ENCODE peak calls at places on chromosomes 2 and 18, in eight cellular contexts. One of them, this sample, is unnamed.

GRCh38 chr2:120245933-120246332 is 6.7 kb upstream of the RALB start:
- DNase-seq in fibroblast of villous mesenchyme: no peak
- DNase-seq in NCI-H2081: no peak
- DNase-seq in skeletal muscle cell: no peak
- DNase-seq in LoVo: peak
- DNase-seq in HS-5: no peak
- DNase-seq in left ventricle myocardium superior: no peak
- DNase-seq in putamen: no peak
- DNase-seq in this sample: no peak

GRCh38 chr2:240992572-240993291 is 5.7 kb upstream of the SNED1 start:
- DNase-seq in fibroblast of villous mesenchyme: no peak
- DNase-seq in HS-5: no peak
- DNase-seq in left ventricle myocardium superior: no peak
- DNase-seq in putamen: no peak
- DNase-seq in LoVo: no peak
- DNase-seq in skeletal muscle cell: no peak
- DNase-seq in NCI-H2081: no peak
- DNase-seq in this sample: no peak

GRCh38 chr18:35466334-35466733 is 31.4 kb downstream of the INO80C start:
- DNase-seq in left ventricle myocardium superior: no peak
- DNase-seq in LoVo: no peak
- DNase-seq in skeletal muscle cell: no peak
- DNase-seq in fibroblast of villous mesenchyme: no peak
- DNase-seq in putamen: no peak
- DNase-seq in NCI-H2081: no peak
- DNase-seq in HS-5: no peak
- DNase-seq in this sample: no peak

GRCh38 chr18:61833387-61833786 is 59.4 kb downstream of the RNF152 start:
- DNase-seq in fibroblast of villous mesenchyme: peak
- DNase-seq in LoVo: no peak
- DNase-seq in HS-5: no peak
- DNase-seq in putamen: no peak
- DNase-seq in left ventricle myocardium superior: no peak
- DNase-seq in NCI-H2081: no peak
- DNase-seq in skeletal muscle cell: no peak
- DNase-seq in this sample: no peak

GRCh38 chr2:231123362-231123898 is 1.4 kb downstream of the HTR2B start:
- DNase-seq in left ventricle myocardium superior: no peak
- DNase-seq in NCI-H2081: no peak
- DNase-seq in LoVo: no peak
- DNase-seq in HS-5: no peak
- DNase-seq in fibroblast of villous mesenchyme: peak
- DNase-seq in skeletal muscle cell: no peak
- DNase-seq in putamen: no peak
- DNase-seq in this sample: peak

GRCh38 chr18:68394705-68395104 is 320.2 kb downstream of the TMX3 start:
- DNase-seq in fibroblast of villous mesenchyme: peak
- DNase-seq in HS-5: no peak
- DNase-seq in skeletal muscle cell: no peak
- DNase-seq in left ventricle myocardium superior: no peak
- DNase-seq in LoVo: no peak
- DNase-seq in NCI-H2081: no peak
- DNase-seq in putamen: no peak
- DNase-seq in this sample: no peak

GRCh38 chr2:109242654-109243331 is 113.8 kb downstream of the SH3RF3 start:
- DNase-seq in fibroblast of villous mesenchyme: peak
- DNase-seq in skeletal muscle cell: peak
- DNase-seq in putamen: no peak
- DNase-seq in NCI-H2081: no peak
- DNase-seq in HS-5: peak
- DNase-seq in LoVo: no peak
- DNase-seq in left ventricle myocardium superior: peak
- DNase-seq in this sample: no peak

GRCh38 chr2:3223080-3223923 is 154.3 kb downstream of the EIPR1 start:
- DNase-seq in LoVo: no peak
- DNase-seq in NCI-H2081: no peak
- DNase-seq in HS-5: no peak
- DNase-seq in left ventricle myocardium superior: no peak
- DNase-seq in fibroblast of villous mesenchyme: peak
- DNase-seq in skeletal muscle cell: peak
- DNase-seq in putamen: no peak
- DNase-seq in this sample: no peak

GRCh38 chr2:186595219-186595618 is 5.4 kb downstream of the ITGAV start:
- DNase-seq in NCI-H2081: no peak
- DNase-seq in putamen: no peak
- DNase-seq in fibroblast of villous mesenchyme: no peak
- DNase-seq in left ventricle myocardium superior: no peak
- DNase-seq in HS-5: no peak
- DNase-seq in LoVo: no peak
- DNase-seq in skeletal muscle cell: no peak
- DNase-seq in this sample: peak

GRCh38 chr2:201618744-201619654 is 24.3 kb downstream of the TMEM237 start:
- DNase-seq in NCI-H2081: peak
- DNase-seq in left ventricle myocardium superior: peak
- DNase-seq in putamen: peak
- DNase-seq in LoVo: no peak
- DNase-seq in skeletal muscle cell: no peak
- DNase-seq in HS-5: no peak
- DNase-seq in fibroblast of villous mesenchyme: peak
- DNase-seq in this sample: peak

GRCh38 chr2:237438082-237438925 is 24.3 kb upstream of the COL6A3 start:
- DNase-seq in skeletal muscle cell: no peak
- DNase-seq in fibroblast of villous mesenchyme: no peak
- DNase-seq in NCI-H2081: no peak
- DNase-seq in HS-5: no peak
- DNase-seq in left ventricle myocardium superior: no peak
- DNase-seq in LoVo: no peak
- DNase-seq in putamen: no peak
- DNase-seq in this sample: no peak

GRCh38 chr2:40192864-40193669 is 258.8 kb downstream of the SLC8A1 start:
- DNase-seq in fibroblast of villous mesenchyme: no peak
- DNase-seq in left ventricle myocardium superior: no peak
- DNase-seq in HS-5: peak
- DNase-seq in NCI-H2081: no peak
- DNase-seq in LoVo: no peak
- DNase-seq in putamen: no peak
- DNase-seq in skeletal muscle cell: peak
- DNase-seq in this sample: no peak

GRCh38 chr2:228602277-228602676 is 420.8 kb upstream of the SPHKAP start:
- DNase-seq in fibroblast of villous mesenchyme: peak
- DNase-seq in LoVo: no peak
- DNase-seq in HS-5: no peak
- DNase-seq in putamen: no peak
- DNase-seq in NCI-H2081: no peak
- DNase-seq in skeletal muscle cell: no peak
- DNase-seq in left ventricle myocardium superior: no peak
- DNase-seq in this sample: no peak

GRCh38 chr2:47655563-47655880 is 127.4 kb upstream of the MSH6 start:
- DNase-seq in putamen: no peak
- DNase-seq in HS-5: no peak
- DNase-seq in left ventricle myocardium superior: no peak
- DNase-seq in fibroblast of villous mesenchyme: no peak
- DNase-seq in skeletal muscle cell: no peak
- DNase-seq in LoVo: no peak
- DNase-seq in NCI-H2081: no peak
- DNase-seq in this sample: no peak

GRCh38 chr2:47631840-47632398 is 151.0 kb upstream of the MSH6 start:
- DNase-seq in left ventricle myocardium superior: no peak
- DNase-seq in HS-5: peak
- DNase-seq in skeletal muscle cell: peak
- DNase-seq in fibroblast of villous mesenchyme: peak
- DNase-seq in putamen: no peak
- DNase-seq in NCI-H2081: no peak
- DNase-seq in LoVo: peak
- DNase-seq in this sample: no peak

GRCh38 chr2:239717706-239718105 is 307.4 kb downstream of the NDUFA10 start:
- DNase-seq in putamen: no peak
- DNase-seq in left ventricle myocardium superior: no peak
- DNase-seq in HS-5: no peak
- DNase-seq in LoVo: no peak
- DNase-seq in fibroblast of villous mesenchyme: no peak
- DNase-seq in NCI-H2081: no peak
- DNase-seq in skeletal muscle cell: no peak
- DNase-seq in this sample: no peak

GRCh38 chr2:29068513-29068912 is 5.8 kb downstream of the PCARE start:
- DNase-seq in NCI-H2081: no peak
- DNase-seq in putamen: no peak
- DNase-seq in LoVo: no peak
- DNase-seq in left ventricle myocardium superior: no peak
- DNase-seq in HS-5: no peak
- DNase-seq in fibroblast of villous mesenchyme: no peak
- DNase-seq in skeletal muscle cell: no peak
- DNase-seq in this sample: no peak